ENCODE peak calls at places on chromosomes 7 and 10, in five cellular contexts. V, G, M, W and E are unnamed samples.

GRCh38 chr7:107130487-107131220 is 38.1 kb upstream of the HBP1 start:
- DNase-seq in V (no peak), G (no peak), M (peak; percentile 48), W (no peak), E (no peak)

GRCh38 chr10:73968101-73968515 is 29.8 kb upstream of the VCL start:
- DNase-seq in V (no peak), G (no peak), M (peak; percentile 53), W (no peak), E (no peak)

GRCh38 chr7:157228864-157229422 is 90.2 kb downstream of the UBE3C start:
- DNase-seq in V (no peak), G (no peak), M (peak; percentile 9), W (no peak), E (no peak)

GRCh38 chr7:2051708-2052656 is 180.8 kb downstream of the MAD1L1 start:
- DNase-seq in V (peak; percentile 26), G (no peak), M (no peak), W (no peak), E (no peak)

GRCh38 chr7:2757361-2757903 is 69.4 kb downstream of the AMZ1 start:
- DNase-seq in V (peak; percentile 50), G (no peak), M (peak; percentile 74), W (no peak), E (peak; percentile 84)

GRCh38 chr7:41136551-41136950 is 566.3 kb downstream of the INHBA start:
- DNase-seq in V (no peak), G (no peak), M (no peak), W (no peak), E (no peak)

GRCh38 chr10:16967000-16967865 is 150.0 kb upstream of the RSU1 start:
- DNase-seq in V (no peak), G (no peak), M (peak; percentile 83), W (no peak), E (no peak)

GRCh38 chr10:52621635-52622079 is 150.9 kb downstream of the MBL2 start:
- DNase-seq in V (no peak), G (no peak), M (no peak), W (no peak), E (no peak)

GRCh38 chr7:27239780-27240731 is 2.5 kb upstream of the EVX1 start:
- DNase-seq in V (no peak), G (no peak), M (no peak), W (no peak), E (no peak)

GRCh38 chr7:139603282-139603681 is 79.8 kb downstream of the CLEC2L start:
- DNase-seq in V (no peak), G (no peak), M (no peak), W (no peak), E (no peak)
- H3K36me3 ChIP-seq in V (peaks cover 98% of the 10 kb centered on the region), G (peaks cover 97% of the 10 kb centered on the region), M (peaks cover 14% of the 10 kb centered on the region), W (peaks cover 80% of the 10 kb centered on the region), E (peaks cover 3% of the 10 kb centered on the region)

DNA sequence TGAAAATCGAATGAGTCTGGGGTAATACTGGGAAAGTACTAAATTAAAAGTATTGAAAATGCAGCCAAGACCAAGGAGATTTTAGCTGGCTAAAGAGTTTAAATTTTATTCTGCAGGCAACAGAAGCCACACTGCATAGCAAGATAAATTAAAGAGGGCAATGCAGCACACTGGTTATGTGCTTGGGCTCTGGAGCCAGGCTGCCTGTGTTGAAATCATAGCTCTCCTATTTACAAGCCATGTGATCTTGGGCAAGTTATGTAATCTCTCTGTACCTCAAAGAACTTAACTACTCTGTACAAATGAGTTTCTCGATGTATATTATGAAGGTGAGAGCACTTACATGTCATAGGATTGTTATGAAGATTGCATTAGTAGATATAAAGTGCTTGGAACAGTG is 9.9 kb downstream of the SLC25A13 start:
- DNase-seq in V (no peak), G (peak; percentile 29), M (peak; percentile 20), W (no peak), E (peak; percentile 32)
- H3K27ac ChIP-seq in V (peak overlapping the region; percentile 61), G (peak overlapping the region; percentile 33), M (no peak overlapping the region), W (no peak overlapping the region), E (peak overlapping the region; percentile 44)

GRCh38 chr10:86632951-86633350 is 21.4 kb upstream of the OPN4 start:
- DNase-seq in V (no peak), G (no peak), M (no peak), W (no peak), E (no peak)

GRCh38 chr10:86630079-86630478 is 24.3 kb upstream of the OPN4 start:
- DNase-seq in V (peak; percentile 75), G (peak; percentile 71), M (no peak), W (no peak), E (no peak)

GRCh38 chr10:86635402-86635801 is 18.9 kb upstream of the OPN4 start:
- DNase-seq in V (no peak), G (no peak), M (peak; percentile 95), W (no peak), E (no peak)

DNA sequence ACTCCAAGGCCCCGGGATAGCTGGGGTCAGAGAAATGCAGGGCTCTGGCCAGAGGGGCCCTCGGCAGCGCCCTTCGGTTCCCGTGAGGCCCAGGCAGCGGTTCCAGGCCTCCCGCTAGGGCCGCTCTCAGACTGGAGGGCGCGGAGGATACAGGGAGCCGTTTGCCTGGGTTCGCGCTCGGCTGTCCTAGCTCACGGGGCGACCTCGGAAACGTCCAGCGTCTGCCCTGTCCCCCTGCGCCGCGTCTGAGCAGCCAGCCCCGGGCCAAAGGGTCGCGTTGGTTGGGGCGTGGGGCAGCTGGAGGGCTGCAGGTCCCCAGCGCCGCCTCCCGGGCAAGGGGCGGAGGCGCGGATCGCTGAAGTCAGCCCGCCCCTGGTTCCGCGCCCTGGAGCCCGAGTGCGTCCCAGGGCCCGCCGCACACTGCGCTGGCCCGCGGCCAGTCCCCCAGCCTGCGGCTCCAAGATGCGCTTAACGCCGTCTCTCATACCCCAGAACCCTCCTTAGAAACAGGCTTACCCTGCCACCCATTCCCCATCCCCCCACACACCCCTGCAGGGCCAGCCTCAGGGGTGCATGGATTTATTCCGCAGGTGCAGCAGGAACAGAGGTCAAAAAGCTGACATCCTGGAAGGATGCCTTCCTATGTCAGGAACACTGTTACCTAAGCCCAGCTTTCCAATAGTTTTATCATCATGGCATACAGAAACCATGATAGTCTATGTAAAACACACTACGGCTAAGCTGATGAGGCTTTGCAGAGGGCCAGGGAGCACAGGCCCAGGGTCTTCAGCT is 22.1 kb upstream of the OPN4 start:
- DNase-seq in V (peak; percentile 27), G (peak; percentile 44), M (peak; percentile 29), W (no peak), E (peak; percentile 69)
- TF ChIP-seq CTCF in V (no peak), G (no peak), M (no peak), W (peak; percentile 8), E (peak; percentile 23)

GRCh38 chr7:92884218-92884617 is 47.8 kb upstream of the CDK6 start:
- DNase-seq in V (no peak), G (no peak), M (no peak), W (no peak), E (no peak)

GRCh38 chr7:92882760-92883159 is 46.4 kb upstream of the CDK6 start:
- DNase-seq in V (no peak), G (no peak), M (no peak), W (no peak), E (no peak)

GRCh38 chr7:92880212-92881090 is 44.1 kb upstream of the CDK6 start:
- DNase-seq in V (no peak), G (no peak), M (no peak), W (no peak), E (no peak)

GRCh38 chr7:92877367-92877766 is 41.0 kb upstream of the CDK6 start:
- DNase-seq in V (no peak), G (no peak), M (no peak), W (no peak), E (no peak)

GRCh38 chr7:92881091-92881485 is 44.7 kb upstream of the CDK6 start:
- DNase-seq in V (no peak), G (no peak), M (no peak), W (no peak), E (no peak)
- H3K36me3 ChIP-seq in V (no peaks in the 10 kb centered on the region), G (no peaks in the 10 kb centered on the region), M (no peaks in the 10 kb centered on the region), W (no peaks in the 10 kb centered on the region), E (no peaks in the 10 kb centered on the region)

GRCh38 chr7:108789451-108789850 is 219.8 kb downstream of the DNAJB9 start:
- DNase-seq in V (no peak), G (no peak), M (no peak), W (no peak), E (no peak)
- H3K27ac ChIP-seq in V (no peak overlapping the region), G (no peak overlapping the region), M (no peak overlapping the region), W (no peak overlapping the region), E (no peak overlapping the region)

DNA sequence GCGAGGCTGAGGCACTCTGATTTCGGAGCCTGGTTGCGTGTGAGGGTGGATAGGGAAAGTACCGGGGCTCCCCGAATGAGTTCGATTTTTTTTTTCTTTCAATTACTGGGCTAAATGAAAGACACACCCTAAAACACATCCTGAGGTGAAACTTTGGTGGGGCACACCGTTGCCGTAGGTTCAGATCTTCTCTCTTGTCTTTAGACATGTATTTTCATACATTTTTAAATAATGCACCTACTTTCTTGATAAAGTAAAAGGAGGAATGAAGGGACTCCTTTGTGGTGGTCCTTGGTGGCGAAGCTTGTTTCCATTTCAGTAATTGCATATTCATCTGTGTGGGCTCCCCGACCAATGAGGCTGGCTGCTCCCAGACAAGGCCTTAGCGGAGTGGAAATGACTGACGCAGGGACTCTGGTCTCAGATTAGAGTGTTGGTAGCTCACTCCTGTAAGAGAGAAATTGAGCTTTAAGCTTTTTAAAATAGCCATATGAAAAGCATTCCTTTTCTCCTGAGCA is 764 bp downstream of the CCSER2 start:
- DNase-seq in V (peak; percentile 26), G (no peak), M (peak; percentile 65), W (no peak), E (no peak)
- TF ChIP-seq CTCF in V (no peak), G (no peak), M (no peak), W (no peak), E (no peak)

GRCh38 chr7:6604458-6604857 is 11.0 kb upstream of the ZNF853 start:
- DNase-seq in V (no peak), G (no peak), M (no peak), W (no peak), E (no peak)

DNA sequence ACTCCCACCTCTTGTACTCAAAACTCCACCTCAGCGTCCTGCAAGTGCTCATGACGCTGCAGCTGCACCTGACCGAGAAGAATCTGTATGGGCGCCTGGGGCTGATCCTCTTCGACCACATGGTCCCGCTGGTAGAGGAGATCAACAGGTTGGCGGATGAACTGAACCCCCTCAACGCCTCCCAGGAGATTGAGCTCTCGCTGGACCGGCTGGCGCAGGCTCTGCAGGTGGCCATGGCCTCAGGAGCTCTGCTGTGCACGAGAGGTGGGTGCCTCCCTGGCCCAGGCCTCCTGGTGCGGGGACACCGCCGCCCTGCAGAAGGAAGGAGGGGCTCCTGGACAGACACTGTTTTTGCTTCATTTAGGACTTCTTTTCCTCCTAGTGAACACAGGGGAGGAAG is 10.3 kb downstream of the INTS15 start:
- DNase-seq in V (no peak), G (no peak), M (no peak), W (no peak), E (no peak)
- H3K36me3 ChIP-seq in V (peaks cover 99% of the 10 kb centered on the region), G (peaks cover 98% of the 10 kb centered on the region), M (peaks cover 10% of the 10 kb centered on the region), W (peaks cover 98% of the 10 kb centered on the region), E (peaks cover 9% of the 10 kb centered on the region)

GRCh38 chr7:66152538-66153191 is 38.0 kb downstream of the CRCP start:
- DNase-seq in V (peak; percentile 32), G (no peak), M (peak; percentile 17), W (no peak), E (no peak)
- H3K27ac ChIP-seq in V (peak overlapping the region; percentile 83), G (peak overlapping the region; percentile 79), M (peak overlapping the region; percentile 81), W (peak overlapping the region; percentile 82), E (peak overlapping the region; percentile 48)

DNA sequence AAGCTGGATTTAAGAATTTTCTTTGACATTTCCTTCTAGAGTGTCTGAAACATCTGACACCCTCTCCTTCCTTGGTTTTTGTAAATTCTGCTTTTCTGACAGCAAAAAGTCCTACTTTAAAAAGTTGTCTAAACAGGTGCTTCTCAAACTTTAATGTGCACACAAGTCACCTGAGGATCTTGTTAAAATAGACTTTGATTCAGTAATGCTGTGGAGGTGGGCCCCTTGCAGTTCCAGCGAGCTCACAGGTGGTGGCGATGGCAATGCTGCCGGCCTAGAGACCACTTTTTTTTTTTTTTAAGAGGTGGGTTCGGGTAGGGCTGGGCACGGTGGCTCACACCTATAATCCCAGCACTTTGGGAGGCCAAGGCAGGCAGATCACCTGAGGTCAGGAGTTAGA is 77.1 kb downstream of the ABCC2 start:
- DNase-seq in V (no peak), G (no peak), M (no peak), W (no peak), E (no peak)
- TF ChIP-seq CTCF in V (no peak), G (no peak), M (no peak), W (no peak), E (no peak)